ENCODE peak calls at places on chromosomes 12 and 14, in eight cellular contexts. V is dorsolateral prefrontal cortex; A is CD8-positive, alpha-beta T cell; F is heart left ventricle; H is esophagus squamous epithelium; N is activated CD4-positive, alpha-beta T cell treated with anti-CD3 and anti-CD28 coated beads, Interleukin-2, amount 50 U/mL, for 24 hours; K is T-helper 2 cell; B is NCI-H2107. M is an unnamed sample.

GRCh38 chr12:104494137-104494815 is 37.5 kb downstream of the CHST11 start:
- DNase-seq in V (no peak), A (peak), F (peak), H (no peak), N (peak), K (peak), B (no peak), M (no peak)

GRCh38 chr12:3247596-3248270 is 170.6 kb downstream of the TSPAN9 start:
- DNase-seq in V (no peak), A (no peak), F (no peak), H (no peak), N (no peak), K (no peak), B (no peak), M (no peak)

GRCh38 chr12:57459750-57460400 is at the start of gene GLI1:
- DNase-seq in V (no peak), A (no peak), F (no peak), H (no peak), N (no peak), K (no peak), B (no peak), M (no peak)

GRCh38 chr14:36934304-36934703 is 238.1 kb downstream of the SLC25A21 start:
- DNase-seq in V (no peak), A (no peak), F (no peak), H (no peak), N (no peak), K (no peak), B (no peak), M (no peak)

GRCh38 chr12:13241833-13242232 is 45.3 kb downstream of the EMP1 start:
- DNase-seq in V (no peak), A (no peak), F (no peak), H (no peak), N (no peak), K (no peak), B (no peak), M (no peak)

GRCh38 chr12:93972411-93973208 is 175.8 kb upstream of the PLXNC1 start:
- DNase-seq in V (no peak), A (no peak), F (no peak), H (no peak), N (no peak), K (no peak), B (no peak), M (no peak)

GRCh38 chr14:80095623-80096022 is 115.7 kb downstream of the DIO2 start:
- DNase-seq in V (no peak), A (no peak), F (no peak), H (no peak), N (no peak), K (no peak), B (no peak), M (no peak)

GRCh38 chr14:51554953-51555352 is 96.8 kb upstream of the FRMD6 start:
- DNase-seq in V (no peak), A (no peak), F (no peak), H (no peak), N (no peak), K (no peak), B (no peak), M (no peak)

GRCh38 chr12:8907513-8907912 is 6.8 kb upstream of the PHC1 start:
- DNase-seq in V (no peak), A (no peak), F (no peak), H (no peak), N (no peak), K (no peak), B (no peak), M (no peak)

GRCh38 chr12:43836455-43836989 is 641 bp downstream of the TMEM117 start:
- DNase-seq in V (no peak), A (no peak), F (no peak), H (no peak), N (no peak), K (no peak), B (no peak), M (no peak)

GRCh38 chr14:100375963-100376735 is 53.0 kb downstream of the SLC25A47 start:
- DNase-seq in V (peak), A (peak), F (peak), H (peak), N (peak), K (peak), B (peak), M (peak)

GRCh38 chr14:97710726-97711125 is 913.5 kb downstream of the VRK1 start:
- DNase-seq in V (no peak), A (no peak), F (no peak), H (no peak), N (no peak), K (no peak), B (no peak), M (no peak)

GRCh38 chr12:96720363-96720705 is 186.7 kb upstream of the NEDD1 start:
- DNase-seq in V (no peak), A (peak), F (no peak), H (no peak), N (no peak), K (no peak), B (peak), M (no peak)

GRCh38 chr12:25691865-25692114 is 138.7 kb upstream of the LMNTD1 start:
- DNase-seq in V (no peak), A (no peak), F (no peak), H (no peak), N (no peak), K (no peak), B (no peak), M (no peak)

GRCh38 chr12:128944956-128945355 is 91.7 kb downstream of the GLT1D1 start:
- DNase-seq in V (no peak), A (no peak), F (no peak), H (no peak), N (no peak), K (no peak), B (no peak), M (no peak)

GRCh38 chr12:107492393-107493134 is 193.0 kb upstream of the PWP1 start:
- DNase-seq in V (no peak), A (no peak), F (no peak), H (no peak), N (no peak), K (no peak), B (no peak), M (no peak)

GRCh38 chr14:49893309-49894213 is 679 bp downstream of the ARF6 start:
- DNase-seq in V (no peak), A (peak), F (peak), H (no peak), N (peak), K (peak), B (no peak), M (peak)

GRCh38 chr12:57518176-57518919 is 2.0 kb downstream of the DDIT3 start:
- DNase-seq in V (no peak), A (no peak), F (no peak), H (no peak), N (no peak), K (no peak), B (no peak), M (no peak)

GRCh38 chr12:121050725-121051124 is 11.7 kb upstream of the OASL start:
- DNase-seq in V (no peak), A (no peak), F (no peak), H (no peak), N (no peak), K (no peak), B (no peak), M (no peak)

GRCh38 chr12:75717902-75718301 is 206.5 kb upstream of the KRR1 start:
- DNase-seq in V (no peak), A (no peak), F (no peak), H (no peak), N (no peak), K (no peak), B (no peak), M (no peak)

GRCh38 chr14:29763342-29763858 is 164.2 kb downstream of the PRKD1 start:
- DNase-seq in V (no peak), A (no peak), F (no peak), H (no peak), N (no peak), K (no peak), B (no peak), M (no peak)

GRCh38 chr12:69610729-69611128 is at the start of gene LRRC10:
- DNase-seq in V (no peak), A (no peak), F (peak), H (no peak), N (no peak), K (no peak), B (no peak), M (peak)

GRCh38 chr12:50745861-50746260 is 18.0 kb upstream of the ATF1 start:
- DNase-seq in V (no peak), A (no peak), F (no peak), H (no peak), N (no peak), K (no peak), B (no peak), M (no peak)

GRCh38 chr12:64390275-64390851 is at the start of gene C12orf56:
- DNase-seq in V (no peak), A (no peak), F (no peak), H (no peak), N (no peak), K (no peak), B (no peak), M (no peak)

GRCh38 chr14:55840821-55841220 is 260.8 kb downstream of the KTN1 start:
- DNase-seq in V (no peak), A (no peak), F (no peak), H (no peak), N (no peak), K (no peak), B (no peak), M (no peak)

GRCh38 chr12:61894168-61894567 is 366.0 kb upstream of the USP15 start:
- DNase-seq in V (no peak), A (no peak), F (no peak), H (no peak), N (no peak), K (no peak), B (no peak), M (no peak)

GRCh38 chr14:105507247-105507646 is 16.2 kb downstream of the TEDC1 start:
- DNase-seq in V (no peak), A (no peak), F (no peak), H (no peak), N (no peak), K (no peak), B (no peak), M (no peak)

M was measured in left ventricle myocardium inferior.